ENCODE peak calls at places on chromosomes 13 and 19, in ten cellular contexts. E is CD4-positive, alpha-beta memory T cell; G is NT2/D1; H is breast epithelium; V is T-helper 17 cell; P is transverse colon; T is upper lobe of right lung; S is IMR-90; U is H9; I is naive thymus-derived CD4-positive, alpha-beta T cell. Q is an unnamed sample. For H3K9me3, the result is how much of the 10 kb centered on the place peaks cover.

GRCh38 chr13:34107814-34108213 is 289.9 kb downstream of the RFC3 start:
- DNase-seq in E (no peak), G (no peak), H (no peak), V (no peak), P (no peak), T (no peak), S (no peak), U (no peak), I (no peak), Q (no peak)

GRCh38 chr13:45466359-45466758 is 1.6 kb downstream of the COG3 start:
- DNase-seq in E (no peak), G (no peak), H (no peak), V (no peak), P (no peak), T (no peak), S (no peak), U (no peak), I (no peak), Q (peak)

GRCh38 chr13:24254151-24254810 is 55.1 kb upstream of the C1QTNF9 start:
- DNase-seq in E (peak), G (no peak), H (no peak), V (peak), P (no peak), T (peak), S (no peak), U (no peak), I (peak), Q (peak)

GRCh38 chr13:96065851-96066250 is 12.7 kb upstream of the UGGT2 start:
- DNase-seq in E (no peak), G (no peak), H (no peak), V (no peak), P (no peak), T (no peak), S (no peak), U (no peak), I (no peak), Q (no peak)

GRCh38 chr13:29508130-29508873 is 87.2 kb downstream of the SLC7A1 start:
- DNase-seq in E (peak), G (peak), H (peak), V (peak), P (peak), T (peak), S (peak), U (peak), I (peak), Q (peak)

GRCh38 chr19:15294591-15294990 is 37.7 kb downstream of the BRD4 start:
- DNase-seq in E (no peak), G (no peak), H (no peak), V (no peak), P (no peak), T (no peak), S (no peak), U (no peak), I (no peak), Q (no peak)

GRCh38 chr13:113792821-113793717 is 34.0 kb downstream of the TMEM255B start:
- DNase-seq in E (no peak), G (no peak), H (peak), V (no peak), P (peak), T (peak), S (no peak), U (no peak), I (no peak), Q (no peak)

GRCh38 chr13:89695343-89696257 is 1651.9 kb upstream of the MIR17HG start:
- DNase-seq in E (no peak), G (peak), H (no peak), V (no peak), P (peak), T (no peak), S (peak), U (peak), I (no peak), Q (peak)

GRCh38 chr13:24842533-24843278 is 78.7 kb downstream of the RNF17 start:
- DNase-seq in E (no peak), G (no peak), H (no peak), V (no peak), P (no peak), T (no peak), S (no peak), U (no peak), I (no peak), Q (no peak)

GRCh38 chr13:85798999-85799646 is at the start of gene SLITRK6:
- DNase-seq in E (no peak), G (peak), H (no peak), V (no peak), P (no peak), T (no peak), S (peak), U (peak), I (no peak), Q (no peak)

GRCh38 chr13:44117351-44117750 is 237.6 kb downstream of the LACC1 start:
- DNase-seq in E (no peak), G (no peak), H (no peak), V (no peak), P (no peak), T (no peak), S (peak), U (no peak), I (no peak), Q (peak)

GRCh38 chr13:73800011-73800410 is 334.2 kb downstream of the KLF12 start:
- DNase-seq in E (no peak), G (no peak), H (no peak), V (no peak), P (no peak), T (no peak), S (no peak), U (no peak), I (no peak), Q (no peak)

GRCh38 chr13:40622246-40622645 is 44.2 kb downstream of the FOXO1 start:
- DNase-seq in E (no peak), G (no peak), H (no peak), V (no peak), P (no peak), T (no peak), S (no peak), U (no peak), I (no peak), Q (no peak)

GRCh38 chr19:12278713-12279112 is 16.0 kb downstream of the ZNF44 start:
- DNase-seq in E (no peak), G (no peak), H (no peak), V (no peak), P (no peak), T (no peak), S (no peak), U (no peak), I (peak), Q (no peak)

GRCh38 chr19:12284226-12284625 is 10.5 kb downstream of the ZNF44 start:
- DNase-seq in E (no peak), G (no peak), H (no peak), V (no peak), P (no peak), T (no peak), S (no peak), U (no peak), I (no peak), Q (no peak)

GRCh38 chr19:12289790-12290065 is 5.0 kb downstream of the ZNF44 start:
- DNase-seq in E (no peak), G (no peak), H (no peak), V (no peak), P (no peak), T (no peak), S (no peak), U (no peak), I (no peak), Q (no peak)

GRCh38 chr19:12284631-12285030 is 10.1 kb downstream of the ZNF44 start:
- DNase-seq in E (no peak), G (no peak), H (no peak), V (no peak), P (no peak), T (no peak), S (no peak), U (no peak), I (no peak), Q (no peak)
- H3K9me3 ChIP-seq in E (under half), G (under half), H (under half), V (under half), P (under half), T (under half), S (under half), U (under half), I (under half), Q (under half)

GRCh38 chr13:31468114-31468902 is 268.5 kb downstream of the B3GLCT start:
- DNase-seq in E (no peak), G (no peak), H (no peak), V (no peak), P (no peak), T (no peak), S (no peak), U (no peak), I (no peak), Q (no peak)

GRCh38 chr13:31469377-31469776 is 269.6 kb downstream of the B3GLCT start:
- DNase-seq in E (no peak), G (no peak), H (no peak), V (no peak), P (no peak), T (no peak), S (no peak), U (no peak), I (no peak), Q (no peak)
- H3K9me3 ChIP-seq in E (under half), G (under half), H (under half), V (under half), P (under half), T (under half), S (under half), U (under half), I (under half), Q (under half)

GRCh38 chr13:19161308-19161707 is 20.3 kb downstream of the TUBA3C start:
- DNase-seq in E (no peak), G (no peak), H (no peak), V (no peak), P (no peak), T (peak), S (no peak), U (no peak), I (no peak), Q (no peak)
- H3K9me3 ChIP-seq in E (under half), G (under half), H (under half), V (under half), P (under half), T (under half), S (half or more), U (half or more), I (under half), Q (under half)

GRCh38 chr19:54574051-54574450 is 461 bp downstream of the LILRA2 start:
- DNase-seq in E (no peak), G (no peak), H (no peak), V (no peak), P (no peak), T (no peak), S (no peak), U (no peak), I (no peak), Q (no peak)
- H3K9me3 ChIP-seq in E (under half), G (under half), H (under half), V (under half), P (under half), T (under half), S (under half), U (half or more), I (under half), Q (under half)

DNA sequence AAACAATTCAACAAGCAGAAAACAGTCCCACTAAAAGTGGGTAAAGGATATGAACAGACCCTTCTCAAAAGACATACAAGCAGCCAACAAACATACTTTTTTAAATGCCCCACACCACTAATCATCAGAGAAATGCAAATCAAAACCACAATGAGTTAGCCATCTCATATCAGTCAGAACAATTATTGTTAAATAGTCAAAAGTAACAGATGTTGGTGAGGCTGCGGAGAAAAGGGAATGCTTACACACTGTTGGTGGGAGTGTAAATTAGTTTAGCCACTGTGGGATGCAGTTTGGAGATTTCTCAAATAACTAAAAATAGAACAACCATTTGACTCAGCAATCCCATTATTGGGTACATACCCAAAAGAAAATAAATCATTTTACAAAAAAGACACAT is 8.7 kb downstream of the ZNF529 start:
- DNase-seq in E (no peak), G (no peak), H (no peak), V (no peak), P (no peak), T (no peak), S (no peak), U (no peak), I (no peak), Q (no peak)
- H3K9me3 ChIP-seq in E (under half), G (half or more), H (half or more), V (under half), P (half or more), T (half or more), S (under half), U (under half), I (half or more), Q (under half)